ENCODE peak calls at places on chromosomes 12 and 14, in five cellular contexts. E, C, F, U and W are unnamed samples.

GRCh38 chr12:2409656-2410265 is 357.0 kb downstream of the CACNA1C start:
- DNase-seq in C (no peak), F (no peak), E (no peak), U (peak; percentile 55), W (no peak)

GRCh38 chr12:104473374-104473983 is 16.7 kb downstream of the CHST11 start:
- DNase-seq in F (no peak), E (no peak), U (no peak), C (no peak), W (no peak)

GRCh38 chr12:24561411-24561871 is 387.5 kb downstream of the BCAT1 start:
- DNase-seq in C (no peak), F (peak; percentile 84), U (no peak), E (no peak), W (peak; percentile 22)

GRCh38 chr14:43359317-43359716 is 1147.8 kb downstream of the FSCB start:
- DNase-seq in U (no peak), C (no peak), E (no peak), F (no peak), W (no peak)

GRCh38 chr12:53660064-53660463 is 15.8 kb downstream of the ATP5MC2 start:
- DNase-seq in U (peak; percentile 41), C (peak; percentile 55), E (no peak), F (peak; percentile 25), W (peak; percentile 60)

GRCh38 chr12:54175130-54175963 is 13.4 kb downstream of the SMUG1 start:
- DNase-seq in F (no peak), C (no peak), E (no peak), U (no peak), W (no peak)

GRCh38 chr12:12689672-12690287 is 6.2 kb downstream of the GPR19 start:
- DNase-seq in F (no peak), U (no peak), C (no peak), E (no peak), W (no peak)

GRCh38 chr14:95121911-95122696 is 35.2 kb downstream of the DICER1 start:
- DNase-seq in U (no peak), F (no peak), E (no peak), C (no peak), W (no peak)

GRCh38 chr12:48924617-48925217 is 575 bp downstream of the FKBP11 start:
- DNase-seq in C (peak; percentile 52), F (peak; percentile 58), E (peak; percentile 26), U (no peak), W (peak; percentile 83)

GRCh38 chr12:49982246-49983229 is 9.8 kb downstream of the AQP6 start:
- DNase-seq in C (no peak), F (no peak), E (no peak), U (no peak), W (no peak)

GRCh38 chr14:36520601-36521525 is 831 bp upstream of the NKX2-1 start:
- DNase-seq in U (no peak), F (peak; percentile 30), E (no peak), C (no peak), W (no peak)

GRCh38 chr14:104286496-104286895 is 148.1 kb downstream of the KIF26A start:
- DNase-seq in C (peak; percentile 12), F (no peak), E (no peak), U (no peak), W (peak; percentile 18)

GRCh38 chr14:67335781-67336180 is 23.8 kb downstream of the ATP6V1D start:
- DNase-seq in E (no peak), C (no peak), U (no peak), F (peak; percentile 22), W (no peak)

GRCh38 chr14:102442241-102443211 is 67.0 kb downstream of the ANKRD9 start:
- DNase-seq in U (no peak), E (peak; percentile 95), F (no peak), C (no peak), W (no peak)

GRCh38 chr12:81231574-81232368 is 153.9 kb downstream of the ACSS3 start:
- DNase-seq in E (no peak), F (no peak), C (no peak), U (no peak), W (no peak)

GRCh38 chr12:19669793-19670192 is 230.5 kb downstream of the AEBP2 start:
- DNase-seq in C (no peak), U (no peak), E (no peak), F (no peak), W (no peak)

GRCh38 chr12:104602426-104602825 is 145.7 kb downstream of the CHST11 start:
- DNase-seq in C (no peak), U (no peak), E (no peak), F (no peak), W (no peak)

GRCh38 chr14:29446971-29447370 is 480.7 kb downstream of the PRKD1 start:
- DNase-seq in C (no peak), E (no peak), U (no peak), F (no peak), W (no peak)

GRCh38 chr14:77319416-77319815 is 1.3 kb downstream of the POMT2 start:
- DNase-seq in U (no peak), C (no peak), E (no peak), F (peak; percentile 26), W (no peak)

GRCh38 chr12:124532947-124533346 is 34.5 kb downstream of the NCOR2 start:
- DNase-seq in E (no peak), U (no peak), F (no peak), C (no peak), W (no peak)

GRCh38 chr12:132084681-132085635 is 59.2 kb downstream of the DDX51 start:
- DNase-seq in C (peak; percentile 72), F (peak; percentile 84), U (peak; percentile 81), E (peak; percentile 71), W (peak; percentile 78)

GRCh38 chr12:132310181-132311040 is 19.0 kb downstream of the GALNT9 start:
- DNase-seq in F (no peak), E (no peak), C (no peak), U (no peak), W (peak; percentile 17)

GRCh38 chr12:14853966-14854365 is 10.6 kb upstream of the ART4 start:
- DNase-seq in U (no peak), E (no peak), F (no peak), C (no peak), W (no peak)

GRCh38 chr12:5690240-5690639 is 254.8 kb downstream of the ANO2 start:
- DNase-seq in U (no peak), E (no peak), C (no peak), F (no peak), W (no peak)

GRCh38 chr12:104219361-104219892 is 3.8 kb downstream of the TXNRD1 start:
- DNase-seq in C (no peak), F (peak; percentile 98), E (no peak), U (no peak), W (no peak)

DNA sequence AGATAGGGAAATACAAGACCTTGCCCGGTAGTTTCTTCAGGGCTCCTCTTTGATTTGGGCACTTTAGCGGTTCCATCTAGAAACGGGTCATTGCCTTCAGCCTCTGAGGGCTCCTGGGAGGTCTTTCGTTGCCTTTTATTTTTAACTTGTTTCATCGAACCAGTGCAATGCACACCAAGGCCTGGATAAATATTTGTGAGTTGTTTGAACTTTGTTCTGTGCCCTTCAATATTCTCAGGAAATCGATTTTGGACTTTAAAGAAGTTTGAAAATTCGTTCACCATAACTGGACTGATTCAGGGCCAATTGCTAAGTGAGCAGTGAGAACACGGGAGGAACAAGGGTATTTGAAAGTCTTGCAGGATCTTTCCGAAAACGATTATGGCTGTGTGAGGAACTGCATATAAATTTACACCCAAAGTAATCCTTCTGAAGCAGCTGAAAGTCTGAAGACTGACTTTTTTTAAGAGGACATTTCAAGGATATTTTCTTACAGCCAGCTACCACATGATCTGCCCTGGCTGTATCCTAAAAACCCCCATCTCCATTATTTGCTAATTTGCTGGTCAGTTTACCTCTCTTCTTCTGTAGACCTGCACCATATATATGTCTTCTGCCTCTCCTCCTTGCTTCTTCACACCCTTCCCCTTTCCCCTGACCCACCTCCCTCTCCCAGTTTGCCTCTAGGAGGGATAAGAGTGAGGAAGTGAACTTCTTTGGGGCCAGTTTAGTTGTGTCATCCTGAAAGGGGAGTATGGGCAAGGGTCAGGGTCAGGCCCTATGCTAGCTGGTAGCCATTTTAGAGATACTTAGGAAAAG is 8.0 kb downstream of the DUSP6 start:
- DNase-seq in E (no peak), U (no peak), F (no peak), C (no peak), W (no peak)
- H3K4me1 ChIP-seq in E (peaks cover 8% of the 10 kb centered on the region), U (peaks cover 25% of the 10 kb centered on the region), F (peaks cover 12% of the 10 kb centered on the region), C (no peaks in the 10 kb centered on the region), W (peaks cover 1% of the 10 kb centered on the region)

DNA sequence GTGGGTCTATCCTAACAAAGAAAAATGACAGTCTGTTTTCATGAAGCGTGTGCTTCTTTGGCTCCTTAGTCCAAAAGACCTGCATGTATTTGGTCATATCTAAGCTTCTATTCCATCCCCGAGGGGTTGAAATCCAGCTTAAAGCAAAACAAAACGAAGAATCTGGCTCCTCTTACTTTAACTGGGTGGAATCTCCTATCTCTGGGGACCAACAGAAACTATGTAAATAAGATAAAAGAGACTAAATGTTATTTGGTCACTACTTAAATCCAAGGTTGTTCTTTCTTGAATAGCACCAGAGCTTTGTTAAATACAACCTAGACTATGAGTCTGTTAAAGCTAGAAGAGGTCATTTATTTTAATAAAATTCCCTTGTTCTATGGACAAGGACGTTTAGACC is 9.4 kb downstream of the IGF1 start:
- DNase-seq in C (no peak), F (no peak), E (no peak), U (no peak), W (no peak)
- H3K4me3 ChIP-seq in C (no peak overlapping the region), F (no peak overlapping the region), E (no peak overlapping the region), U (no peak overlapping the region), W (no peak overlapping the region)

DNA sequence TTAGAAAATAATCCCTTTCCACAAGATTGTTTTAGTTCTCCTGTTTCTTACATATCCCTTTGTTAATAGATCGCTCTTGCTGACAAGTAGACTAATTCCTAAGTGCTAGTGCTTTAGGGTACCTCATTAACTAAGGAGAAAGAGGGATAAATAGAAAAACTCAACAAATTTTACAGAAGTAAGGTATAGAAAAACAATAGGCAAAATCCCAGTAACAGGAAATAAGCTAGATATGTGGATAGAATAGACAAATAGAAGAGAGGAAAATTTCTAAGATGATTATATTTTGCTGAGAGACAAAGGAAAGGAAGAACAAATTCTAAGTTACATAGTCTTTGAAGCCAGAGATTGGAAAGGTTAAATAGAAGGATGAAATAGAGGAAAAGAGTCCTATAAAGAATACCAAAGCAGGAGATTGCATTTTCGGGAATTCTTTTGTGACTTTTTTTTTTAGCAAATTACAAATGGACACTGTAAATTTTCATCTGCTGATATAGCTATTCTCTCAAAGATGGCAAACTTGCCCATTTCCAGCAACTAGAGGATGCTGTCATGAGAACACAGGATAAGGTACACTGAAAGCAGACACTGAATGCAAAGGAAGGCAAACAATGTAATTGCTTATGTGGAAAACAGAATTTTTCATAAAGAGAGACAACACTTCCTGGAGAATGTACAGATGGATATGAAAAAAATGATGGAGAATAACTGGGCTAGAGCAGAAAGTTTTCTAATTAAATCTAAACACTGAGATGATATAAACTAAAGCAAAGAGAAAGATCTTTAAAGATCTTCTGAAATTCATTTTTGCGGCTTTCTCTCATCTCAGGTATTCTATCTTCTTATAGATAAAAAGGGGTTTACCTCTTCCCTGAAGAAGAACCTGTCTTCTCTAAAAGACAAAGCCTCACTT is 765 bp downstream of the CD69 start:
- DNase-seq in U (no peak), F (no peak), E (no peak), C (no peak), W (no peak)
- H3K4me1 ChIP-seq in U (no peaks in the 10 kb centered on the region), F (peaks cover 3% of the 10 kb centered on the region), E (no peaks in the 10 kb centered on the region), C (no peaks in the 10 kb centered on the region), W (no peaks in the 10 kb centered on the region)

DNA sequence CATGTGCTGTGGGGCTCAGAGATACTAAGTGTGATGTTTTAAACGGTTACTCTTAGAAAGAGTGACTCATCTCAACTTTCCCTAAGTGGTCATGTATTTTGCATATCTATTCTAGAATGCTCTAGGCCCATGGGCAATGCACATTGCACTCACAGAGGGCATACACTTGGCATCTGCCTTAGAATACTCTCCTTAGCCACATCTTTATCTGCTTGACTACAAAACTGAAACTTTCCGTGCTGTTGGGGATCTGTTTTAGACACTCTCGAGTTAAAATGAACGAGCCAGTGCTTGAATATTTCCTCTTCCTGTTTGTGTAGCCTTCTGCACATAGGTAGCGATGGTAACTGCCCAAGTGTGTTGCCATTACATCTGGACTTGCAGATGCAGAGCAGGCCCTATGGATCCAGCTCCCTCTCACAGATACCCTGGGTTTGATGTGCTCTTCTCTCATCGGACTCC is 180.5 kb downstream of the CAND1 start:
- DNase-seq in E (no peak), C (no peak), U (no peak), F (no peak), W (no peak)
- H3K4me3 ChIP-seq in E (no peak overlapping the region), C (no peak overlapping the region), U (no peak overlapping the region), F (no peak overlapping the region), W (no peak overlapping the region)